ENCODE peak calls at places on chromosome X, in eight cellular contexts. V is stomach, U is nephron progenitor cell, F is GM12865, X is fibroblast of pulmonary artery, L is sigmoid colon, W is fibroblast of villous mesenchyme, M is psoas muscle. J is an unnamed sample.
A peak's percentile ranks its signal among the peaks of the same experiment; 100 is the strongest.

GRCh38 chrX:51759055-51759454 is 15.8 kb downstream of the GSPT2 start:
- DNase-seq in V (no peak), U (no peak), F (no peak), X (no peak), L (no peak), W (no peak), M (no peak), J (no peak)

GRCh38 chrX:20742106-20742505 is 475.4 kb upstream of the RPS6KA3 start:
- DNase-seq in V (no peak), U (no peak), F (no peak), X (peak; percentile 4), L (no peak), W (no peak), M (no peak), J (peak; percentile 6)

GRCh38 chrX:131783555-131784338 is 239.4 kb upstream of the STK26 start:
- DNase-seq in V (peak; percentile 81), U (no peak), F (peak; percentile 34), X (no peak), L (peak; percentile 90), W (peak; percentile 96), M (peak; percentile 52), J (peak; percentile 94)

GRCh38 chrX:11351375-11352295 is 58.4 kb downstream of the AMELX start:
- DNase-seq in V (peak; percentile 40), U (no peak), F (no peak), X (peak; percentile 82), L (peak; percentile 93), W (peak; percentile 91), M (peak; percentile 64), J (peak; percentile 13)

GRCh38 chrX:10554612-10555270 is 65.6 kb downstream of the MID1 start:
- DNase-seq in V (no peak), U (no peak), F (no peak), X (no peak), L (no peak), W (no peak), M (no peak), J (no peak)

GRCh38 chrX:150482537-150483217 is 85.7 kb upstream of the MTM1 start:
- DNase-seq in V (no peak), U (no peak), F (peak; percentile 24), X (peak; percentile 50), L (no peak), W (peak; percentile 60), M (no peak), J (peak; percentile 85)

GRCh38 chrX:55451626-55451989 is 319 bp upstream of the MAGEH1 start:
- DNase-seq in V (no peak), U (no peak), F (no peak), X (no peak), L (no peak), W (no peak), M (no peak), J (no peak)

GRCh38 chrX:37652053-37652452 is 33.5 kb upstream of the XK start:
- DNase-seq in V (no peak), U (no peak), F (peak; percentile 2), X (no peak), L (no peak), W (no peak), M (no peak), J (no peak)

GRCh38 chrX:139120760-139121159 is 409.2 kb upstream of the FGF13 start:
- DNase-seq in V (no peak), U (no peak), F (no peak), X (no peak), L (no peak), W (peak; percentile 6), M (no peak), J (peak; percentile 14)

GRCh38 chrX:154409222-154409871 is at the start of gene DNASE1L1:
- DNase-seq in V (peak; percentile 90), U (peak; percentile 77), F (peak; percentile 80), X (peak; percentile 87), L (peak; percentile 86), W (peak; percentile 90), M (peak; percentile 89), J (peak; percentile 89)

GRCh38 chrX:119479845-119480244 is 11.6 kb downstream of the SLC25A5 start:
- DNase-seq in V (no peak), U (no peak), F (no peak), X (no peak), L (peak; percentile 20), W (no peak), M (no peak), J (peak; percentile 82)

GRCh38 chrX:29926659-29927058 is 288.7 kb upstream of the MAGEB2 start:
- DNase-seq in V (no peak), U (no peak), F (no peak), X (no peak), L (no peak), W (no peak), M (no peak), J (no peak)

GRCh38 chrX:31301203-31301602 is 229.4 kb upstream of the FTHL17 start:
- DNase-seq in V (no peak), U (no peak), F (no peak), X (no peak), L (no peak), W (no peak), M (no peak), J (no peak)

GRCh38 chrX:116317409-116317808 is 119.0 kb upstream of the SLC6A14 start:
- DNase-seq in V (peak; percentile 28), U (peak; percentile 5), F (no peak), X (peak; percentile 72), L (peak; percentile 73), W (peak; percentile 67), M (no peak), J (peak; percentile 25)

GRCh38 chrX:143894938-143895337 is 11.1 kb downstream of the UBE2NL start:
- DNase-seq in V (no peak), U (no peak), F (no peak), X (no peak), L (no peak), W (no peak), M (no peak), J (no peak)

GRCh38 chrX:109732319-109732779 is 708 bp downstream of the ACSL4 start:
- DNase-seq in V (no peak), U (no peak), F (peak; percentile 33), X (peak; percentile 60), L (no peak), W (peak; percentile 40), M (no peak), J (no peak)

GRCh38 chrX:17164936-17165335 is 210.1 kb upstream of the NHS start:
- DNase-seq in V (no peak), U (no peak), F (no peak), X (no peak), L (no peak), W (no peak), M (no peak), J (no peak)

GRCh38 chrX:45769919-45770582 is 569.4 kb upstream of the DIPK2B start:
- DNase-seq in V (peak; percentile 56), U (peak; percentile 13), F (peak; percentile 72), X (peak; percentile 91), L (peak; percentile 91), W (peak; percentile 93), M (peak; percentile 59), J (peak; percentile 83)

GRCh38 chrX:70088791-70089190 is 26.5 kb downstream of the OTUD6A start:
- DNase-seq in V (no peak), U (no peak), F (no peak), X (no peak), L (no peak), W (no peak), M (no peak), J (no peak)

GRCh38 chrX:66680451-66680850 is 41.6 kb upstream of the EDA2R start:
- DNase-seq in V (no peak), U (no peak), F (no peak), X (peak; percentile 13), L (no peak), W (no peak), M (no peak), J (peak; percentile 0)

GRCh38 chrX:12245650-12246645 is 107.7 kb downstream of the FRMPD4 start:
- DNase-seq in V (no peak), U (no peak), F (no peak), X (peak; percentile 49), L (no peak), W (peak; percentile 53), M (no peak), J (peak; percentile 33)

GRCh38 chrX:19377799-19378198 is 34.1 kb downstream of the PDHA1 start:
- DNase-seq in V (no peak), U (no peak), F (no peak), X (no peak), L (peak; percentile 41), W (no peak), M (no peak), J (no peak)
- TF ChIP-seq CTCF in V (no peak), U (no peak), F (no peak), X (no peak), L (no peak), W (no peak), M (no peak), J (no peak)

DNA sequence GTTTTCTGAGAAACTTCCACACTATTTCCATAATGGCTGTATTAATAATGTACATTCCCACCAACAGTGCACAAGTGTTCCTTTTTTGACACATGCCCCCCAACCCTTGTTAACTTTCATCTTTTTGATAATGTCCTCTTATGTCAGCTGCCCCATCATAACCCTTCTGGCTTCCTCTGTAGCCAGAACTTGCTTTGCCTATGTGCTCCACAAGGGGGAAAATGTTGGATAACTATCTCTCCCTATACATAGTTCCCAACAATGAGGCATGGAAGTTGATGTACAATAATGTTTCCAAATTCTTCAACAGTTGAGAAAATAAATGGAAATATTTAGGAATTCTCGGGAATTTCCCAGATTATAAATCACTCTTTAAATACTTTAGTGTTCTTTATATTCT is 142.9 kb downstream of the ASB9 start:
- DNase-seq in V (no peak), U (no peak), F (no peak), X (no peak), L (no peak), W (no peak), M (no peak), J (peak; percentile 11)
- TF ChIP-seq CTCF in V (no peak), U (no peak), F (no peak), X (no peak), L (no peak), W (peak; percentile 25), M (no peak), J (no peak)

GRCh38 chrX:87664381-87664780 is 146.8 kb downstream of the KLHL4 start:
- DNase-seq in V (no peak), U (no peak), F (no peak), X (peak; percentile 68), L (no peak), W (peak; percentile 31), M (no peak), J (peak; percentile 50)
- TF ChIP-seq CTCF in V (no peak), U (peak; percentile 61), F (no peak), X (peak; percentile 41), L (no peak), W (peak; percentile 38), M (peak; percentile 50), J (peak; percentile 50)

DNA sequence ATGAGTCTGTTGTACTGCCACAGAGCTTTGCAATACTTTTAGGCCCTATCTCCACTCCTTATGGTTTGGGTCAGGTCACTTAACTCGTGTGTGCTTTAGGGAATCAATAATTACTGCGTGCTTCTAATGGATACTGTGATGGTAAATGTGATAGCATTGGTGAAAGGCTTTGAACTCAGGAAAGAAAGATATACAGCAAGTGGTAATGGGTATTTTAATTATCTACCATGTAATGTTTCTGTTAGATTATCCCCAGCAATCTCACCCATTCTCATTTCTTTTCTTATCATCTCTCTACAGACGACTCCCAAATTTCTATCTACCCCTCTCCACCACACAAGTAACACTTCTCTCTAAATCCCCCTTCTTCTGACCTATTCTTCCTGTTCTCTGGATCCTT is 128.6 kb downstream of the GPC3 start:
- DNase-seq in V (no peak), U (no peak), F (no peak), X (no peak), L (no peak), W (no peak), M (no peak), J (no peak)
- TF ChIP-seq CTCF in V (no peak), U (no peak), F (no peak), X (no peak), L (no peak), W (no peak), M (no peak), J (no peak)

J was measured in MCF 10A.